ENCODE peak calls at places on chromosomes 13 and 19, in seven cellular contexts. One of them, this sample, is unnamed.

GRCh38 chr19:43674630-43674982 is 4.6 kb upstream of the PLAUR start:
- DNase-seq in lung: no peak
- DNase-seq in H9: no peak
- DNase-seq in upper lobe of left lung: no peak
- DNase-seq in breast epithelium: no peak
- DNase-seq in glutamatergic neuron: no peak
- DNase-seq in Peyer's patch: no peak
- DNase-seq in this sample: no peak

GRCh38 chr19:33306853-33307792 is 4.8 kb upstream of the CEBPA start:
- DNase-seq in upper lobe of left lung: peak
- DNase-seq in Peyer's patch: no peak
- DNase-seq in breast epithelium: no peak
- DNase-seq in lung: no peak
- DNase-seq in glutamatergic neuron: no peak
- DNase-seq in H9: no peak
- DNase-seq in this sample: no peak

GRCh38 chr13:94620286-94620896 is 18.7 kb downstream of the GPR180 start:
- DNase-seq in glutamatergic neuron: peak
- DNase-seq in H9: no peak
- DNase-seq in breast epithelium: no peak
- DNase-seq in lung: no peak
- DNase-seq in Peyer's patch: no peak
- DNase-seq in upper lobe of left lung: no peak
- DNase-seq in this sample: no peak

GRCh38 chr13:21511841-21512240 is 52.7 kb upstream of the ZDHHC20 start:
- DNase-seq in glutamatergic neuron: no peak
- DNase-seq in H9: no peak
- DNase-seq in breast epithelium: no peak
- DNase-seq in lung: no peak
- DNase-seq in Peyer's patch: no peak
- DNase-seq in upper lobe of left lung: no peak
- DNase-seq in this sample: no peak

GRCh38 chr13:79781829-79782540 is 301.0 kb downstream of the NDFIP2 start:
- DNase-seq in lung: no peak
- DNase-seq in upper lobe of left lung: no peak
- DNase-seq in H9: no peak
- DNase-seq in breast epithelium: no peak
- DNase-seq in glutamatergic neuron: no peak
- DNase-seq in Peyer's patch: no peak
- DNase-seq in this sample: no peak

GRCh38 chr13:66689037-66689619 is 541.0 kb downstream of the PCDH9 start:
- DNase-seq in glutamatergic neuron: no peak
- DNase-seq in H9: no peak
- DNase-seq in Peyer's patch: no peak
- DNase-seq in upper lobe of left lung: no peak
- DNase-seq in breast epithelium: no peak
- DNase-seq in lung: no peak
- DNase-seq in this sample: no peak

GRCh38 chr13:106156468-106156867 is 379.0 kb downstream of the EFNB2 start:
- DNase-seq in Peyer's patch: no peak
- DNase-seq in breast epithelium: no peak
- DNase-seq in glutamatergic neuron: no peak
- DNase-seq in H9: no peak
- DNase-seq in lung: no peak
- DNase-seq in upper lobe of left lung: peak
- DNase-seq in this sample: peak

GRCh38 chr13:60351326-60351725 is 45.7 kb upstream of the TDRD3 start:
- DNase-seq in glutamatergic neuron: no peak
- DNase-seq in Peyer's patch: no peak
- DNase-seq in H9: no peak
- DNase-seq in breast epithelium: no peak
- DNase-seq in upper lobe of left lung: no peak
- DNase-seq in lung: no peak
- DNase-seq in this sample: peak

GRCh38 chr13:104057851-104058250 is 991.6 kb upstream of the SLC10A2 start:
- DNase-seq in glutamatergic neuron: no peak
- DNase-seq in H9: no peak
- DNase-seq in breast epithelium: no peak
- DNase-seq in Peyer's patch: no peak
- DNase-seq in lung: no peak
- DNase-seq in upper lobe of left lung: no peak
- DNase-seq in this sample: no peak

GRCh38 chr19:19382118-19382517 is 23.4 kb upstream of the GATAD2A start:
- DNase-seq in upper lobe of left lung: no peak
- DNase-seq in lung: no peak
- DNase-seq in glutamatergic neuron: no peak
- DNase-seq in breast epithelium: no peak
- DNase-seq in H9: no peak
- DNase-seq in Peyer's patch: no peak
- DNase-seq in this sample: no peak

GRCh38 chr13:44249439-44249838 is 124.2 kb upstream of the SERP2 start:
- DNase-seq in upper lobe of left lung: no peak
- DNase-seq in H9: no peak
- DNase-seq in breast epithelium: peak
- DNase-seq in lung: no peak
- DNase-seq in Peyer's patch: no peak
- DNase-seq in glutamatergic neuron: no peak
- DNase-seq in this sample: no peak

GRCh38 chr19:47369923-47370625 is 21.0 kb downstream of the DHX34 start:
- DNase-seq in Peyer's patch: no peak
- DNase-seq in H9: no peak
- DNase-seq in lung: peak
- DNase-seq in glutamatergic neuron: no peak
- DNase-seq in upper lobe of left lung: peak
- DNase-seq in breast epithelium: no peak
- DNase-seq in this sample: no peak

GRCh38 chr13:112583592-112584277 is 4.2 kb downstream of the TUBGCP3 start:
- DNase-seq in upper lobe of left lung: peak
- DNase-seq in glutamatergic neuron: no peak
- DNase-seq in Peyer's patch: peak
- DNase-seq in H9: no peak
- DNase-seq in lung: peak
- DNase-seq in breast epithelium: no peak
- DNase-seq in this sample: no peak

GRCh38 chr19:33392341-33393285 is 19.1 kb downstream of the CEBPG start:
- DNase-seq in upper lobe of left lung: no peak
- DNase-seq in Peyer's patch: no peak
- DNase-seq in glutamatergic neuron: peak
- DNase-seq in lung: no peak
- DNase-seq in breast epithelium: no peak
- DNase-seq in H9: no peak
- DNase-seq in this sample: no peak

GRCh38 chr19:4759388-4760284 is 31.9 kb upstream of the FEM1A start:
- DNase-seq in breast epithelium: peak
- DNase-seq in H9: peak
- DNase-seq in glutamatergic neuron: peak
- DNase-seq in upper lobe of left lung: peak
- DNase-seq in Peyer's patch: peak
- DNase-seq in lung: peak
- DNase-seq in this sample: peak

GRCh38 chr19:1512671-1513491 is at the start of gene ADAMTSL5:
- DNase-seq in Peyer's patch: peak
- DNase-seq in upper lobe of left lung: peak
- DNase-seq in lung: no peak
- DNase-seq in H9: peak
- DNase-seq in glutamatergic neuron: no peak
- DNase-seq in breast epithelium: no peak
- DNase-seq in this sample: peak

GRCh38 chr13:110308377-110309158 is 1.5 kb downstream of the COL4A2 start:
- DNase-seq in glutamatergic neuron: no peak
- DNase-seq in breast epithelium: peak
- DNase-seq in H9: peak
- DNase-seq in Peyer's patch: no peak
- DNase-seq in upper lobe of left lung: no peak
- DNase-seq in lung: no peak
- DNase-seq in this sample: no peak

GRCh38 chr19:20964798-20965197 is 41.7 kb downstream of the ZNF85 start:
- DNase-seq in glutamatergic neuron: no peak
- DNase-seq in upper lobe of left lung: no peak
- DNase-seq in Peyer's patch: no peak
- DNase-seq in H9: peak
- DNase-seq in lung: no peak
- DNase-seq in breast epithelium: no peak
- DNase-seq in this sample: no peak

GRCh38 chr13:108786578-108787100 is 157.2 kb downstream of the MYO16 start:
- DNase-seq in H9: no peak
- DNase-seq in upper lobe of left lung: no peak
- DNase-seq in breast epithelium: no peak
- DNase-seq in Peyer's patch: no peak
- DNase-seq in lung: no peak
- DNase-seq in glutamatergic neuron: no peak
- DNase-seq in this sample: no peak

GRCh38 chr19:10339380-10339960 is at the start of gene ICAM3:
- DNase-seq in H9: peak
- DNase-seq in Peyer's patch: peak
- DNase-seq in lung: peak
- DNase-seq in glutamatergic neuron: no peak
- DNase-seq in breast epithelium: no peak
- DNase-seq in upper lobe of left lung: peak
- DNase-seq in this sample: no peak

GRCh38 chr19:45244133-45244532 is 1.1 kb downstream of the EXOC3L2 start:
- DNase-seq in glutamatergic neuron: no peak
- DNase-seq in Peyer's patch: no peak
- DNase-seq in breast epithelium: no peak
- DNase-seq in upper lobe of left lung: no peak
- DNase-seq in H9: no peak
- DNase-seq in lung: no peak
- DNase-seq in this sample: no peak

GRCh38 chr13:36806102-36806501 is 12.9 kb upstream of the RFXAP start:
- DNase-seq in glutamatergic neuron: no peak
- DNase-seq in H9: no peak
- DNase-seq in lung: no peak
- DNase-seq in Peyer's patch: no peak
- DNase-seq in breast epithelium: no peak
- DNase-seq in upper lobe of left lung: no peak
- DNase-seq in this sample: no peak

GRCh38 chr19:40502647-40503046 is 35.8 kb downstream of the SPTBN4 start:
- DNase-seq in H9: peak
- DNase-seq in glutamatergic neuron: no peak
- DNase-seq in breast epithelium: no peak
- DNase-seq in Peyer's patch: no peak
- DNase-seq in lung: no peak
- DNase-seq in upper lobe of left lung: no peak
- DNase-seq in this sample: no peak
- TF ChIP-seq CTCF in H9: peak
- TF ChIP-seq CTCF in glutamatergic neuron: no peak
- TF ChIP-seq CTCF in breast epithelium: no peak
- TF ChIP-seq CTCF in Peyer's patch: peak
- TF ChIP-seq CTCF in lung: no peak
- TF ChIP-seq CTCF in upper lobe of left lung: no peak
- TF ChIP-seq CTCF in this sample: no peak

DNA sequence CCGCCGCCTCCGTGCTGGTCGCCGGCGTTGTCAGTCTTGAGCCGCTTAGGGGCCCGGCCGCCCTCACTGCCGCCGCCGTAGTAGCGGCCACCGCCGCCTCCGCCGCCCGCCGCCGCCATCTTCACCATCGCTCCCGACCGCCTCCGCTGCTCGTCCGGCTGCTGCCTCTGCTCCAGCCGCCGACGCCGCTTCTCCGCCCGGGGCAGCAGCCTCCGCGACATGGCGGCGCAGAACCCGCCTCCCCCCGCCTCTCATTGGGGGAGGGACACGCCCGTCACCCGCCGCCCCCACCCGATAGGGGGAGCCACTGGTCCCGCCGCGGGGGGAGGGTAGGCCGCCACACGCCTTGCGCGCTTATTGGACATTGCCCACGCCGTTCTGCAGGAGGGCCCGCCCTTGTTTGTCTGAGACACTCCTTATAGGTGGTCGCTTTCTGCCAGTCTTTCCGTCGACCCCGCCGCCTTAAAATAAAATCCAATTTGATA is at the start of gene HNRNPL:
- DNase-seq in breast epithelium: no peak
- DNase-seq in upper lobe of left lung: peak
- DNase-seq in lung: peak
- DNase-seq in H9: no peak
- DNase-seq in glutamatergic neuron: peak
- DNase-seq in Peyer's patch: no peak
- DNase-seq in this sample: no peak
- TF ChIP-seq CTCF in breast epithelium: peak
- TF ChIP-seq CTCF in upper lobe of left lung: peak
- TF ChIP-seq CTCF in lung: peak
- TF ChIP-seq CTCF in H9: peak
- TF ChIP-seq CTCF in glutamatergic neuron: peak
- TF ChIP-seq CTCF in Peyer's patch: peak
- TF ChIP-seq CTCF in this sample: peak

DNA sequence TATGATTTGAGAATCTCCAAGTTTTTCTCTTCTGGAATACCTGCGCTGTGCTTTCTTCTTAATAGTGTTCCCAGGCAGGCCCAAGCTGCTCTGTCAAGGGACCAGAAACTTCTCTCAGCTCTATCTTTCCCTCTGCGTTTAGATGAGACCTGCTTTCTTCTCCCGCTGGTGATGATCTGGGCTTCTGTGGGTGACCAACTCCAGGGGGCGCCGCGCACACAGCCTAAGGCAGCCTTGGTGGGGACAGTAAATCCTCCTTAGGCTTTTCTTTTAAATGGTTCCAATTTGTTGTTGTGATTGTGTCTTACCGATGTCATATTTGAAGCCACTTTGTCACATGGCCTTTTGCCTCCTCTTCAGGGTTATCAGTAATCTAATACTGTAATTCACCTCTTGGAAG is 439.4 kb upstream of the KLF12 start:
- DNase-seq in upper lobe of left lung: no peak
- DNase-seq in lung: no peak
- DNase-seq in glutamatergic neuron: peak
- DNase-seq in Peyer's patch: no peak
- DNase-seq in H9: peak
- DNase-seq in breast epithelium: no peak
- DNase-seq in this sample: no peak
- TF ChIP-seq CTCF in upper lobe of left lung: no peak
- TF ChIP-seq CTCF in lung: no peak
- TF ChIP-seq CTCF in glutamatergic neuron: no peak
- TF ChIP-seq CTCF in Peyer's patch: no peak
- TF ChIP-seq CTCF in H9: peak
- TF ChIP-seq CTCF in breast epithelium: no peak
- TF ChIP-seq CTCF in this sample: peak

DNA sequence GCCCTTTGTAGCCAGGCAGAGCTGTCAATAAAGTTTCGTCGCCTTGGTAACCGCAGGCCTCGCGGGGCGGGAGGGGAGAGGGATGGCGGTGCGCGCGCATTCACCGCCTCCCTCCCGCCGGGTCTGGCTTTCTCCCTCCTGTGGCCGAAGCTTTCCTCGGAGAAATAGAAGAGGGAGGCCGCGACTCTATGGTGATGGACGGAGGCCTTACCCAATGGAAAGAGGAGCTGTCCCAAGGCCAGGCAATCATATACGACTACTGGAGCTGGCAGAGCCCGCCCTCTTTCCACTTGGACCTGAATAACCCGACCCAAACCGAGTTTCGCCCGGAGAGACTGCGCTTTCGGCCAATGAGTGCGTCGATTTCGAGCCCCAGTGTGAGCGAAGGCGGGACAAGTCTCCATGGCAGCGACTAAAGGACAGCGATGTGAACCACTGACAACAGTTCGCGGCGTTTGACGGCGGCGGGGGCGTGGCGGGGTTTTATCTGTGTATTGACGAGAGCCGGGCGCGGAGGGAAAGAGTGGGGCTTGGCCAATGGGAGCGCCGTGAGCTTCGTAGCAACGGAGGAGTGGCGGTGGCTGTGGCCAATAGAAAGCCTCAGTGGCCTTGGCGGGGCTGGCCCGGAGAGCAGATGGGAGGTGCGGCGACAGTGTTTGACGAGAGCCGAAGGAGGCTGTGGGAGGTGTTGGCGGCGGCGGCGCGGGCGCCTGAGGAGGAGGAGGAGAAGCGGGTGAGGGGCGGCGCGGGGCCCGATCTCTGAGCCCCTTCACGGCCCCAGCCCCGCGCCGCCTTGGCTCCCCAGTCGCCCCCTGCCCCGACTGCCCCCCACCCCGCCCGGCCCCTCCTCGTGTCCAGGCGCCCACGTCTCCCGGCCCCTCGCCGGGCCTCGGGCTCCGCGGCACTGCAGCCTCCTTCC is at the start of gene KMT5C:
- DNase-seq in glutamatergic neuron: peak
- DNase-seq in H9: peak
- DNase-seq in Peyer's patch: peak
- DNase-seq in breast epithelium: peak
- DNase-seq in upper lobe of left lung: peak
- DNase-seq in lung: peak
- DNase-seq in this sample: peak
- TF ChIP-seq CTCF in glutamatergic neuron: no peak
- TF ChIP-seq CTCF in H9: no peak
- TF ChIP-seq CTCF in Peyer's patch: peak
- TF ChIP-seq CTCF in breast epithelium: peak
- TF ChIP-seq CTCF in upper lobe of left lung: peak
- TF ChIP-seq CTCF in lung: no peak
- TF ChIP-seq CTCF in this sample: peak